ENCODE peak calls at places on chromosomes 6 and 20, in seven cellular contexts. H, A, T, L, C, X and N are unnamed samples.

GRCh38 chr20:32672982-32673727 is 586 bp downstream of the C20orf203 start:
- DNase-seq in H (no peak), A (peak), T (no peak), L (no peak), C (peak), X (no peak), N (no peak)

GRCh38 chr20:18223399-18223798 is 64.9 kb upstream of the ZNF133 start:
- DNase-seq in H (peak), A (no peak), T (no peak), L (no peak), C (no peak), X (no peak), N (no peak)

GRCh38 chr6:4351857-4352669 is 216.7 kb upstream of the ECI2 start:
- DNase-seq in H (peak), A (no peak), T (peak), L (peak), C (no peak), X (peak), N (peak)

GRCh38 chr6:7811441-7811840 is 85.5 kb downstream of the BMP6 start:
- DNase-seq in H (no peak), A (no peak), T (no peak), L (no peak), C (no peak), X (no peak), N (no peak)

GRCh38 chr6:146544783-146545182 is 1.1 kb downstream of the RAB32 start:
- DNase-seq in H (no peak), A (no peak), T (no peak), L (no peak), C (no peak), X (no peak), N (no peak)

GRCh38 chr6:89111933-89112332 is 5.9 kb downstream of the SRSF12 start:
- DNase-seq in H (no peak), A (no peak), T (no peak), L (no peak), C (no peak), X (no peak), N (no peak)

GRCh38 chr20:1992359-1992758 is 1.5 kb downstream of the PDYN start:
- DNase-seq in H (no peak), A (no peak), T (no peak), L (no peak), C (no peak), X (no peak), N (no peak)

GRCh38 chr6:145028144-145028818 is 707.0 kb downstream of the EPM2A start:
- DNase-seq in H (peak), A (peak), T (no peak), L (no peak), C (peak), X (peak), N (peak)

GRCh38 chr6:110412258-110412839 is 3.0 kb downstream of the DDO start:
- DNase-seq in H (no peak), A (no peak), T (no peak), L (no peak), C (no peak), X (no peak), N (no peak)

GRCh38 chr6:143233563-143234285 is 173.0 kb downstream of the AIG1 start:
- DNase-seq in H (no peak), A (no peak), T (no peak), L (no peak), C (no peak), X (no peak), N (no peak)

GRCh38 chr20:23063573-23063972 is 14.1 kb upstream of the THBD start:
- DNase-seq in H (no peak), A (no peak), T (no peak), L (no peak), C (no peak), X (no peak), N (no peak)

GRCh38 chr20:15965165-15965564 is 608.1 kb downstream of the KIF16B start:
- DNase-seq in H (no peak), A (no peak), T (no peak), L (no peak), C (no peak), X (no peak), N (no peak)

GRCh38 chr20:6495907-6496306 is 271.6 kb upstream of the BMP2 start:
- DNase-seq in H (no peak), A (no peak), T (no peak), L (no peak), C (no peak), X (no peak), N (no peak)

GRCh38 chr6:98239057-98239456 is 595.3 kb upstream of the POU3F2 start:
- DNase-seq in H (no peak), A (no peak), T (no peak), L (no peak), C (no peak), X (no peak), N (no peak)

GRCh38 chr6:150600302-150601017 is 775 bp downstream of the PLEKHG1 start:
- DNase-seq in H (peak), A (peak), T (peak), L (no peak), C (peak), X (peak), N (peak)